ENCODE peak calls at places on chromosomes 12 and 14, in eight cellular contexts. M, C, X, Q, L, A, S and G are unnamed samples.

GRCh38 chr12:129961856-129962255 is 58.0 kb upstream of the TMEM132D start:
- DNase-seq in X (no peak), Q (no peak), A (no peak), C (no peak), S (no peak), L (no peak), M (no peak), G (no peak)

GRCh38 chr12:22415342-22416309 is 81.1 kb upstream of the ST8SIA1 start:
- DNase-seq in S (peak; percentile 49), L (peak; percentile 86), C (no peak), Q (no peak), A (peak; percentile 63), X (no peak), M (no peak), G (no peak)

GRCh38 chr14:30472001-30472400 is 87.0 kb upstream of the G2E3 start:
- DNase-seq in M (no peak), A (no peak), S (no peak), L (no peak), X (no peak), Q (no peak), C (no peak), G (no peak)

GRCh38 chr12:2876431-2877046 is 435 bp downstream of the FOXM1 start:
- DNase-seq in L (peak; percentile 29), C (no peak), X (no peak), S (no peak), A (no peak), Q (no peak), M (no peak), G (no peak)

GRCh38 chr12:131912526-131913274 is 16.4 kb upstream of the PUS1 start:
- DNase-seq in X (peak; percentile 63), C (no peak), Q (no peak), S (peak; percentile 94), M (peak; percentile 91), L (peak; percentile 90), A (peak; percentile 75), G (no peak)

GRCh38 chr12:57229041-57229633 is 374 bp upstream of the SHMT2 start:
- DNase-seq in S (no peak), A (no peak), C (no peak), X (no peak), Q (no peak), M (no peak), L (no peak), G (no peak)

GRCh38 chr12:95051241-95051640 is 22.2 kb downstream of the NR2C1 start:
- DNase-seq in M (no peak), C (no peak), A (no peak), X (no peak), L (peak; percentile 57), Q (no peak), S (no peak), G (no peak)

GRCh38 chr12:112381421-112381897 is 772 bp downstream of the HECTD4 start:
- DNase-seq in M (peak; percentile 18), X (peak; percentile 40), S (peak; percentile 12), C (no peak), L (no peak), A (peak; percentile 24), Q (no peak), G (peak; percentile 54)

GRCh38 chr14:35341454-35342159 is 49.4 kb downstream of the PSMA6 start:
- DNase-seq in S (peak; percentile 95), Q (no peak), C (peak; percentile 45), M (peak; percentile 95), X (peak; percentile 96), A (peak; percentile 100), L (peak; percentile 84), G (peak; percentile 98)

GRCh38 chr12:24494401-24494800 is 454.5 kb downstream of the BCAT1 start:
- DNase-seq in L (peak; percentile 68), X (no peak), A (no peak), S (no peak), Q (no peak), M (no peak), C (no peak), G (no peak)

DNA sequence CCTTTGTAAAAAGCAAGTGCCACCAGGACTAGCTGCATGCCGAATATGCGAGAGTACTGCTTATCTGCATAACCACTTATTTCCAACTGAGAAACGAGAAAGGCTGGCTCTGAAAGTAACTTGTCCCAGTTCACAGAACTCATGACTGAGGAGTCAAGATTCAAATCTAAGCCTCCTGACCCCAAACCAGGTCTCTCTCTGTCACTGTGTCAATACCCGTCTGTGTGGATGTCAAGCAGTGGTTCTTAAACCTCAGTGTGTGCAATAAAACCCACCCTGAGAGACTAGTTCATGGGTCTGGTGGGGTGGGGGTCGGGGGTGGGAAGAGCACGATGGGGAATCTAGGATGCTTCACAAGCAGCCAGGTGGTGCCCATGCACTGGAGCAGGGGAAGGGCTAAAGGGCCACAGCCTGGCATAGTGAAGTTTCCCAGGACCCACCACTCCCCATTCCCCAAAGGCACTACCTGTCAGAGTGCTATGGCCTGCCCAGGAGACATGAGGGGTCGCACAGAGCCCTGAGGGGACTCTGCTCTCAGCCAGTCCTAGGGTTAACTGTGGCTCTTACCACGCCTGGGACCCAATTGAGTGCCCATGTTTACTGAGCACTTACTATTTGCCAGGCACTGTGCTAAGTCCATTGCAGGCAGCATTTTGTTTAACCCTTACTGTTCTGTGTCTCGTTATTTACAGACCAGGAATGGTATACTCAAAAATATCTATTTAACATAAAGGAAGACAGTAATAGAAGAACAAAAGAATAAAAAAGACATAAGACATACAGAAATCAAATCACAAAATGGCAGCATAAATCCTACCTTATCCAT is 33.4 kb upstream of the PNMA1 start:
- DNase-seq in L (no peak), S (no peak), Q (no peak), A (no peak), X (no peak), M (no peak), C (no peak), G (no peak)
- H3K4me1 ChIP-seq in L (peaks cover 50% of the 10 kb centered on the region), S (peaks cover 100% of the 10 kb centered on the region), Q (peaks cover 93% of the 10 kb centered on the region), A (peaks cover 77% of the 10 kb centered on the region), X (peaks cover 100% of the 10 kb centered on the region), M (peaks cover 100% of the 10 kb centered on the region), C (peaks cover 98% of the 10 kb centered on the region), G (peaks cover 98% of the 10 kb centered on the region)

GRCh38 chr14:103699901-103700752 is 15.1 kb downstream of the XRCC3 start:
- DNase-seq in S (no peak), X (no peak), A (no peak), L (no peak), Q (no peak), M (peak; percentile 21), C (no peak), G (peak; percentile 42)
- H3K4me1 ChIP-seq in S (peaks cover 58% of the 10 kb centered on the region), X (peaks cover 54% of the 10 kb centered on the region), A (peaks cover 21% of the 10 kb centered on the region), L (peaks cover 19% of the 10 kb centered on the region), Q (peaks cover 15% of the 10 kb centered on the region), M (peaks cover 98% of the 10 kb centered on the region), C (no peaks in the 10 kb centered on the region), G (peaks cover 47% of the 10 kb centered on the region)

GRCh38 chr12:45975506-45975905 is 14.9 kb downstream of the SCAF11 start:
- DNase-seq in X (no peak), S (no peak), M (no peak), C (no peak), A (no peak), L (no peak), Q (no peak), G (no peak)
- H3K4me1 ChIP-seq in X (peaks cover 82% of the 10 kb centered on the region), S (peaks cover 70% of the 10 kb centered on the region), M (peaks cover 97% of the 10 kb centered on the region), C (peaks cover 41% of the 10 kb centered on the region), A (peaks cover 63% of the 10 kb centered on the region), L (no peaks in the 10 kb centered on the region), Q (no peaks in the 10 kb centered on the region), G (peaks cover 72% of the 10 kb centered on the region)

GRCh38 chr12:46659844-46660243 is 166.0 kb downstream of the SLC38A4 start:
- DNase-seq in Q (no peak), A (no peak), S (no peak), X (no peak), C (no peak), M (no peak), L (no peak), G (no peak)

GRCh38 chr12:46660276-46660675 is 165.5 kb downstream of the SLC38A4 start:
- DNase-seq in X (no peak), Q (no peak), L (peak; percentile 10), A (no peak), S (no peak), C (no peak), M (no peak), G (no peak)

GRCh38 chr12:46663297-46663696 is 162.5 kb downstream of the SLC38A4 start:
- DNase-seq in A (no peak), X (no peak), C (no peak), L (no peak), S (no peak), M (no peak), Q (no peak), G (no peak)

GRCh38 chr12:46660719-46661118 is 165.1 kb downstream of the SLC38A4 start:
- DNase-seq in Q (no peak), C (no peak), A (no peak), X (no peak), L (no peak), S (no peak), M (no peak), G (no peak)

GRCh38 chr12:46661161-46661845 is 164.5 kb downstream of the SLC38A4 start:
- DNase-seq in S (peak; percentile 60), A (peak; percentile 25), X (no peak), M (no peak), L (peak; percentile 91), Q (no peak), C (peak; percentile 31), G (no peak)
- H3K4me1 ChIP-seq in S (peaks cover 26% of the 10 kb centered on the region), A (peaks cover 9% of the 10 kb centered on the region), X (peaks cover 38% of the 10 kb centered on the region), M (peaks cover 49% of the 10 kb centered on the region), L (peaks cover 42% of the 10 kb centered on the region), Q (peaks cover 76% of the 10 kb centered on the region), C (peaks cover 21% of the 10 kb centered on the region), G (peaks cover 33% of the 10 kb centered on the region)

DNA sequence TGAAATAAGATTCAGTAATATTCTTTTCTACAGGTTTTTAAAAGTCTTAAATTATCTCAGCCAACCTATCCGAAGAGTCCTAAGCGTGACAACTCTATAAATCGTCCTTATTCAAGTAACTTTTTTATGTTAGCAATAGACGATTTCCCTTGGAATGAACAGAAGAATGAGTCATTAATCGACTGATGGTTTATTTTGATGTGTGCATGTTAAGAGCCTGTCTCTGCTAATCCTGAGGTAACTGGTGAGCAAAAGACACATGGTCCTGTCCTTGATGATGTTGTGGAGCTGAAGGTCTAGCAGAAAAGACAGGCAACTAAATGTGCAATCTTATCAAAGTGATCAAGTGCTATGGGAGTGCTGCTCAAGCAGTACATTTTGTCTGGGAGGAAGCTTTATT is 80.4 kb downstream of the DAAM1 start:
- DNase-seq in S (no peak), M (no peak), Q (no peak), A (no peak), C (no peak), X (no peak), L (peak; percentile 66), G (no peak)
- H3K4me1 ChIP-seq in S (peaks cover 17% of the 10 kb centered on the region), M (peaks cover 53% of the 10 kb centered on the region), Q (peaks cover 21% of the 10 kb centered on the region), A (peaks cover 5% of the 10 kb centered on the region), C (no peaks in the 10 kb centered on the region), X (no peaks in the 10 kb centered on the region), L (no peaks in the 10 kb centered on the region), G (peaks cover 4% of the 10 kb centered on the region)

GRCh38 chr14:78383060-78383459 is 212.9 kb downstream of the NRXN3 start:
- DNase-seq in L (no peak), M (no peak), C (no peak), Q (no peak), X (no peak), S (no peak), A (no peak), G (no peak)
- H3K4me1 ChIP-seq in L (no peaks in the 10 kb centered on the region), M (no peaks in the 10 kb centered on the region), C (no peaks in the 10 kb centered on the region), Q (no peaks in the 10 kb centered on the region), X (no peaks in the 10 kb centered on the region), S (no peaks in the 10 kb centered on the region), A (no peaks in the 10 kb centered on the region), G (no peaks in the 10 kb centered on the region)

GRCh38 chr12:6337958-6338406 is 3.9 kb downstream of the TNFRSF1A start:
- DNase-seq in X (no peak), C (no peak), Q (no peak), A (no peak), S (no peak), M (no peak), L (peak; percentile 69), G (no peak)
- H3K4me1 ChIP-seq in X (peaks cover 77% of the 10 kb centered on the region), C (peaks cover 80% of the 10 kb centered on the region), Q (peaks cover 70% of the 10 kb centered on the region), A (peaks cover 82% of the 10 kb centered on the region), S (peaks cover 74% of the 10 kb centered on the region), M (peaks cover 99% of the 10 kb centered on the region), L (peaks cover 53% of the 10 kb centered on the region), G (peaks cover 73% of the 10 kb centered on the region)